ENCODE peak calls at places on chromosomes 4 and X, in nine cellular contexts. B is heart right ventricle, Z is neuronal stem cell, V is amygdala, U is sigmoid colon, I is DMS79, S is iris pigment epithelial cell, K is neural crest cell, H is sciatic nerve. T is an unnamed sample.

GRCh38 chr4:93467484-93468155 is 360.9 kb upstream of the ATOH1 start:
- DNase-seq in B (no peak), Z (peak; percentile 31), V (no peak), U (no peak), I (no peak), S (no peak), K (no peak), H (no peak), T (no peak)

GRCh38 chrX:95056901-95057300 is 1382.9 kb downstream of the FAM133A start:
- DNase-seq in B (no peak), Z (no peak), V (no peak), U (no peak), I (no peak), S (peak; percentile 50), K (no peak), H (no peak), T (no peak)

GRCh38 chr4:6493668-6494304 is 21.4 kb upstream of the PPP2R2C start:
- DNase-seq in B (no peak), Z (peak; percentile 8), V (no peak), U (no peak), I (no peak), S (peak; percentile 22), K (no peak), H (no peak), T (no peak)

GRCh38 chr4:6402566-6403399 is 69.6 kb downstream of the PPP2R2C start:
- DNase-seq in B (no peak), Z (no peak), V (no peak), U (no peak), I (no peak), S (no peak), K (no peak), H (no peak), T (no peak)

GRCh38 chr4:170374770-170375169 is 285.0 kb upstream of the AADAT start:
- DNase-seq in B (no peak), Z (no peak), V (no peak), U (no peak), I (no peak), S (peak; percentile 22), K (no peak), H (no peak), T (no peak)

GRCh38 chrX:85309717-85310116 is 65.9 kb downstream of the ZNF711 start:
- DNase-seq in B (no peak), Z (no peak), V (no peak), U (no peak), I (no peak), S (no peak), K (no peak), H (no peak), T (no peak)

GRCh38 chrX:138765061-138765460 is 53.5 kb upstream of the FGF13 start:
- DNase-seq in B (no peak), Z (no peak), V (no peak), U (no peak), I (no peak), S (peak; percentile 41), K (no peak), H (no peak), T (no peak)

GRCh38 chr4:174714393-174715211 is 114.4 kb downstream of the GLRA3 start:
- DNase-seq in B (no peak), Z (peak; percentile 31), V (no peak), U (peak; percentile 66), I (no peak), S (peak; percentile 72), K (peak; percentile 10), H (no peak), T (no peak)

GRCh38 chrX:130803537-130803936 is 99.5 kb downstream of the ENOX2 start:
- DNase-seq in B (no peak), Z (no peak), V (no peak), U (no peak), I (no peak), S (no peak), K (no peak), H (no peak), T (no peak)

GRCh38 chrX:74534569-74535038 is 79.8 kb downstream of the RLIM start:
- DNase-seq in B (no peak), Z (no peak), V (no peak), U (no peak), I (no peak), S (peak; percentile 31), K (no peak), H (no peak), T (no peak)

GRCh38 chrX:84469226-84469625 is 33.0 kb downstream of the HDX start:
- DNase-seq in B (no peak), Z (no peak), V (no peak), U (no peak), I (no peak), S (peak; percentile 74), K (no peak), H (no peak), T (no peak)

GRCh38 chr4:138870739-138871633 is 144.6 kb upstream of the NOCT start:
- DNase-seq in B (peak; percentile 58), Z (peak; percentile 73), V (no peak), U (peak; percentile 71), I (peak; percentile 34), S (peak; percentile 68), K (peak; percentile 82), H (peak; percentile 66), T (peak; percentile 44)

GRCh38 chrX:133947022-133947421 is 38.4 kb downstream of the GPC3 start:
- DNase-seq in B (no peak), Z (no peak), V (no peak), U (no peak), I (no peak), S (no peak), K (no peak), H (no peak), T (no peak)

GRCh38 chr4:1578968-1579833 is 104.9 kb downstream of the FAM53A start:
- DNase-seq in B (peak; percentile 72), Z (peak; percentile 56), V (no peak), U (peak; percentile 92), I (no peak), S (peak; percentile 73), K (peak; percentile 47), H (peak; percentile 90), T (no peak)